ENCODE peak calls at places on chromosome 4, in eight cellular contexts. C is right lobe of liver, P is WERI-Rb-1, R is stomach, I is heart right ventricle, S is cardiac muscle cell, Z is mammary epithelial cell, W is HFF-Myc. T is an unnamed sample.

GRCh38 chr4:14853186-14853946 is 148.9 kb upstream of the CPEB2 start:
- DNase-seq in C (no peak), P (no peak), R (no peak), I (no peak), S (peak; percentile 80), Z (peak; percentile 78), W (peak; percentile 30), T (peak; percentile 93)

GRCh38 chr4:31111794-31112193 is 391.6 kb downstream of the PCDH7 start:
- DNase-seq in C (no peak), P (no peak), R (no peak), I (no peak), S (no peak), Z (no peak), W (no peak), T (no peak)

GRCh38 chr4:169096221-169096620 is 86.2 kb upstream of the CBR4 start:
- DNase-seq in C (no peak), P (peak; percentile 54), R (no peak), I (no peak), S (no peak), Z (no peak), W (no peak), T (no peak)

GRCh38 chr4:168900080-168900479 is 110.0 kb downstream of the CBR4 start:
- DNase-seq in C (no peak), P (no peak), R (no peak), I (no peak), S (peak; percentile 45), Z (no peak), W (no peak), T (no peak)

GRCh38 chr4:136495076-136495475 is 1037.2 kb downstream of the PCDH18 start:
- DNase-seq in C (no peak), P (no peak), R (no peak), I (no peak), S (no peak), Z (no peak), W (no peak), T (no peak)

GRCh38 chr4:10622728-10623127 is 61.8 kb downstream of the CLNK start:
- DNase-seq in C (no peak), P (peak; percentile 33), R (no peak), I (no peak), S (peak; percentile 27), Z (no peak), W (no peak), T (peak; percentile 10)

GRCh38 chr4:114595207-114595606 is 3.4 kb upstream of the UGT8 start:
- DNase-seq in C (no peak), P (no peak), R (no peak), I (no peak), S (no peak), Z (no peak), W (no peak), T (no peak)

GRCh38 chr4:176981074-176981473 is 188.4 kb upstream of the VEGFC start:
- DNase-seq in C (no peak), P (no peak), R (no peak), I (no peak), S (no peak), Z (peak; percentile 8), W (no peak), T (peak; percentile 33)

GRCh38 chr4:43453058-43453457 is 560.5 kb downstream of the GRXCR1 start:
- DNase-seq in C (no peak), P (no peak), R (no peak), I (no peak), S (no peak), Z (no peak), W (no peak), T (no peak)

GRCh38 chr4:174828845-174829701 is at the start of gene GLRA3:
- DNase-seq in C (no peak), P (peak; percentile 99), R (peak; percentile 36), I (no peak), S (peak; percentile 44), Z (peak; percentile 17), W (peak; percentile 0), T (peak; percentile 32)

GRCh38 chr4:2873329-2873728 is 29.7 kb downstream of the ADD1 start:
- DNase-seq in C (no peak), P (no peak), R (no peak), I (no peak), S (no peak), Z (no peak), W (no peak), T (no peak)
- H3K4me3 ChIP-seq in C (no peak overlapping the region), P (no peak overlapping the region), R (no peak overlapping the region), I (no peak overlapping the region), S (no peak overlapping the region), Z (no peak overlapping the region), W (no peak overlapping the region), T (no peak overlapping the region)

GRCh38 chr4:63717384-63717783 is 691.9 kb downstream of the TECRL start:
- DNase-seq in C (no peak), P (no peak), R (no peak), I (no peak), S (peak; percentile 9), Z (no peak), W (no peak), T (peak; percentile 12)
- TF ChIP-seq CTCF in C (no peak), P (peak; percentile 37), R (no peak), I (no peak), S (no peak), Z (peak; percentile 2), W (no peak), T (no peak)

GRCh38 chr4:122851568-122851967 is 24.9 kb downstream of the FGF2 start:
- DNase-seq in C (no peak), P (no peak), R (no peak), I (no peak), S (no peak), Z (no peak), W (no peak), T (no peak)

GRCh38 chr4:122855491-122855890 is 28.9 kb downstream of the FGF2 start:
- DNase-seq in C (no peak), P (no peak), R (no peak), I (no peak), S (no peak), Z (no peak), W (no peak), T (no peak)

GRCh38 chr4:122854444-122854843 is 27.8 kb downstream of the FGF2 start:
- DNase-seq in C (no peak), P (no peak), R (no peak), I (peak; percentile 23), S (peak; percentile 37), Z (no peak), W (no peak), T (no peak)

GRCh38 chr4:122857160-122857559 is 30.5 kb downstream of the FGF2 start:
- DNase-seq in C (no peak), P (no peak), R (no peak), I (no peak), S (no peak), Z (no peak), W (no peak), T (no peak)

GRCh38 chr4:122854860-122855259 is 28.2 kb downstream of the FGF2 start:
- DNase-seq in C (peak; percentile 20), P (no peak), R (no peak), I (no peak), S (no peak), Z (peak; percentile 39), W (no peak), T (peak; percentile 11)
- H3K4me3 ChIP-seq in C (no peak overlapping the region), P (no peak overlapping the region), R (no peak overlapping the region), I (no peak overlapping the region), S (no peak overlapping the region), Z (peak overlapping the region; percentile 27), W (peak overlapping the region; percentile 3), T (no peak overlapping the region)

DNA sequence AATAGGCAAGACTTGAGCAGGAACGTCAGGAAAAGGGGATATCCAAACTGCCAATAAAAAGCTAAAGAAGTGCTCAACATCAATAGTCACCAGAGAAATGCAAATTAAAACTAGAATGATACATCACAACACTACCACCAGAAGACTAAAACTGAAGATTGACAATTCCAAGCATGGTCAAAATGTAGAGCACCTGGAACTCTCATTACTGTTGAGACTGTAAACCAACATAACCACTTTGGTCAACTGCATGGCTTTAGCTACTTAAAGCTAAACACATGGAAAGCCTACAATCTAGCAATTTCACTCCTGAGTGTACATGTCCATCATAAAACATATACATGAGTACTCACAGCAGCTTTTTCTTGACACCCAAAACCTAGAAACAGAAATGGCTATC is 107.4 kb downstream of the ADGRA3 start:
- DNase-seq in C (no peak), P (no peak), R (no peak), I (no peak), S (no peak), Z (no peak), W (no peak), T (no peak)
- TF ChIP-seq CTCF in C (no peak), P (no peak), R (no peak), I (no peak), S (no peak), Z (no peak), W (no peak), T (no peak)

GRCh38 chr4:52715914-52716313 is 35.3 kb downstream of the ERVMER34-1 start:
- DNase-seq in C (no peak), P (no peak), R (no peak), I (no peak), S (no peak), Z (no peak), W (no peak), T (no peak)

GRCh38 chr4:52715255-52715897 is 35.8 kb downstream of the ERVMER34-1 start:
- DNase-seq in C (no peak), P (no peak), R (no peak), I (no peak), S (no peak), Z (no peak), W (no peak), T (no peak)

GRCh38 chr4:52712991-52713275 is 38.3 kb downstream of the ERVMER34-1 start:
- DNase-seq in C (no peak), P (no peak), R (no peak), I (no peak), S (no peak), Z (no peak), W (no peak), T (no peak)

GRCh38 chr4:52713456-52713937 is 37.7 kb downstream of the ERVMER34-1 start:
- DNase-seq in C (no peak), P (no peak), R (no peak), I (no peak), S (peak; percentile 14), Z (no peak), W (no peak), T (no peak)

DNA sequence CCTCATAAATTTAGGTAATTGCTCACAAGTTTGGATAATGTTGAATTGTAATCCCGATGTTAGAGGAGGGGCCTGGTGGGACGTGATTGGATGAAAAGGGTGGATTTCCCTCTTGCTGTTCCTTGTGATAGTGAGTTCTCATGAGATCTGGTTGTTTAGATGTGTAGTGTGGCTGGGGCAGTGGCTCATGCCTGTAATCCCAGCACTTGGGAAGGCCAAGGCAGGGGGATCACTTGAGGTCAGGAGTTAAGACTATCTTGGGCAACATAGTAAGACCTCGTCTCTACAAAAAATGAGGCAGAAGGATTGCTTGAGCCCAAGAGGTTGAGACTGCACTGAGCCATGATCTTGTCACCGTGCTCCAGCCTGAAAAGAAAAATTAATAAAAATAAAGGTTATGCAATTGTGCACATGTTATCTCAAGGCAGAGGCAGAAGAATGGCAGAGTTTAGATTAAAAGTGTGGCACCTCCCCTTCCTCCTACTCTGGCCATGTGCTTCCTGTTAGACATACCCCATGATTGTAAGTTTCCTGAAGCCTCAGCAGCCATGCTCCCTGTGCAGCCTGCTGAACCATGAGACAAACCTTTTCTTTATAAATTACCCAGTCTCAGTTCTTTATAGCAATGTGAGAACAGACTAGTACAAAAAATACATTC is 36.5 kb downstream of the ERVMER34-1 start:
- DNase-seq in C (no peak), P (no peak), R (no peak), I (no peak), S (peak; percentile 48), Z (no peak), W (no peak), T (no peak)
- H3K4me3 ChIP-seq in C (no peak overlapping the region), P (no peak overlapping the region), R (no peak overlapping the region), I (no peak overlapping the region), S (no peak overlapping the region), Z (no peak overlapping the region), W (peak overlapping the region; percentile 92), T (no peak overlapping the region)